ENCODE peak calls at places on chromosomes 4 and X, in six cellular contexts. H is tibial artery, Q is cardiac muscle cell, R is transverse colon, B is upper lobe of left lung, I is tibial nerve. N is an unnamed sample. For H3K4me1, the result is how much of the 10 kb centered on the place peaks cover.

GRCh38 chr4:156237192-156237591 is 283.5 kb upstream of the CTSO start:
- DNase-seq in H (no peak), Q (no peak), R (no peak), B (no peak), I (no peak), N (no peak)

GRCh38 chrX:106599411-106599810 is 12.4 kb upstream of the RADX start:
- DNase-seq in H (no peak), I (no peak), B (no peak), R (no peak), Q (no peak), N (no peak)

GRCh38 chr4:156322592-156322991 is 368.9 kb upstream of the CTSO start:
- DNase-seq in H (no peak), R (no peak), Q (peak), B (no peak), I (no peak), N (no peak)

GRCh38 chrX:155880586-155881157 is 473 bp upstream of the VAMP7 start:
- DNase-seq in I (no peak), B (no peak), H (no peak), Q (peak), R (no peak), N (no peak)

GRCh38 chr4:23881052-23881501 is 8.8 kb downstream of the PPARGC1A start:
- DNase-seq in R (no peak), H (no peak), B (no peak), I (no peak), Q (peak), N (no peak)

GRCh38 chr4:1400861-1401408 is 5.3 kb downstream of the NKX1-1 start:
- DNase-seq in R (no peak), Q (no peak), I (no peak), H (no peak), B (no peak), N (no peak)

GRCh38 chr4:78061939-78062603 is 4.9 kb downstream of the FRAS1 start:
- DNase-seq in B (no peak), R (no peak), I (no peak), H (no peak), Q (no peak), N (no peak)

GRCh38 chr4:127623755-127624087 is 9.0 kb upstream of the INTU start:
- DNase-seq in Q (peak), I (no peak), H (no peak), R (no peak), B (peak), N (no peak)

GRCh38 chrX:14398725-14399124 is 130.6 kb upstream of the GLRA2 start:
- DNase-seq in Q (no peak), B (no peak), R (peak), H (peak), I (no peak), N (no peak)

GRCh38 chrX:6465731-6466130 is 69.2 kb downstream of the VCX3A start:
- DNase-seq in I (no peak), B (no peak), Q (no peak), R (no peak), H (no peak), N (no peak)

GRCh38 chrX:101262590-101262989 is 28.5 kb downstream of the TAF7L start:
- DNase-seq in Q (no peak), R (no peak), B (no peak), I (no peak), H (no peak), N (no peak)

GRCh38 chr4:85642356-85643100 is 167.6 kb downstream of the ARHGAP24 start:
- DNase-seq in B (no peak), R (no peak), I (no peak), Q (no peak), H (no peak), N (no peak)

GRCh38 chr4:87321888-87322287 is 794 bp downstream of the HSD17B13 start:
- DNase-seq in B (no peak), I (no peak), H (no peak), R (no peak), Q (no peak), N (no peak)

GRCh38 chr4:175986-176385 is 51.7 kb downstream of the ZNF718 start:
- DNase-seq in Q (no peak), R (no peak), B (no peak), I (no peak), H (no peak), N (no peak)

GRCh38 chr4:100314057-100314456 is 123.8 kb upstream of the DDIT4L start:
- DNase-seq in I (no peak), Q (peak), B (no peak), H (no peak), R (no peak), N (no peak)

GRCh38 chr4:168480991-168481588 is 798 bp upstream of the DDX60L start:
- DNase-seq in B (no peak), H (no peak), I (no peak), R (peak), Q (peak), N (peak)

GRCh38 chr4:80182237-80182866 is 15.0 kb upstream of the PRDM8 start:
- DNase-seq in R (no peak), B (peak), H (no peak), I (no peak), Q (no peak), N (no peak)

GRCh38 chr4:182808673-182809416 is 108.3 kb downstream of the DCTD start:
- DNase-seq in Q (no peak), B (no peak), H (no peak), R (no peak), I (no peak), N (peak)

GRCh38 chrX:109709129-109709631 is 23.9 kb downstream of the ACSL4 start:
- DNase-seq in H (no peak), R (no peak), B (no peak), I (no peak), Q (peak), N (no peak)

GRCh38 chr4:139200102-139200501 is 23.1 kb upstream of the ELF2 start:
- DNase-seq in H (no peak), B (no peak), Q (no peak), I (no peak), R (no peak), N (no peak)

GRCh38 chr4:101022151-101023024 is 324.9 kb downstream of the PPP3CA start:
- DNase-seq in R (no peak), I (no peak), Q (no peak), B (no peak), H (no peak), N (peak)

GRCh38 chrX:41064028-41064427 is 21.2 kb upstream of the USP9X start:
- DNase-seq in R (no peak), I (no peak), B (no peak), Q (no peak), H (no peak), N (no peak)

GRCh38 chrX:53918697-53919096 is 125.6 kb downstream of the PHF8 start:
- DNase-seq in R (no peak), Q (peak), H (no peak), B (no peak), I (no peak), N (no peak)

GRCh38 chrX:39915081-39915480 is 182.7 kb downstream of the BCOR start:
- DNase-seq in R (no peak), Q (no peak), H (no peak), I (no peak), B (no peak), N (no peak)

GRCh38 chr4:125187621-125188176 is 127.1 kb upstream of the FAT4 start:
- DNase-seq in H (no peak), B (no peak), Q (peak), R (no peak), I (no peak), N (no peak)

GRCh38 chr4:80434238-80434637 is 98.7 kb downstream of the CFAP299 start:
- DNase-seq in I (no peak), R (no peak), B (no peak), H (no peak), Q (peak), N (no peak)

GRCh38 chr4:178577933-178578332 is 1135.7 kb upstream of the AGA start:
- DNase-seq in B (no peak), H (no peak), R (no peak), Q (no peak), I (no peak), N (no peak)

GRCh38 chr4:79455216-79455615 is 47.2 kb upstream of the GK2 start:
- DNase-seq in H (no peak), Q (peak), B (no peak), R (no peak), I (no peak), N (no peak)

GRCh38 chr4:25810016-25810415 is 52.8 kb downstream of the SEL1L3 start:
- DNase-seq in R (no peak), B (no peak), H (no peak), I (no peak), Q (no peak), N (no peak)
- H3K4me1 ChIP-seq in R (under half), B (under half), H (under half), I (under half), Q (under half), N (under half)

DNA sequence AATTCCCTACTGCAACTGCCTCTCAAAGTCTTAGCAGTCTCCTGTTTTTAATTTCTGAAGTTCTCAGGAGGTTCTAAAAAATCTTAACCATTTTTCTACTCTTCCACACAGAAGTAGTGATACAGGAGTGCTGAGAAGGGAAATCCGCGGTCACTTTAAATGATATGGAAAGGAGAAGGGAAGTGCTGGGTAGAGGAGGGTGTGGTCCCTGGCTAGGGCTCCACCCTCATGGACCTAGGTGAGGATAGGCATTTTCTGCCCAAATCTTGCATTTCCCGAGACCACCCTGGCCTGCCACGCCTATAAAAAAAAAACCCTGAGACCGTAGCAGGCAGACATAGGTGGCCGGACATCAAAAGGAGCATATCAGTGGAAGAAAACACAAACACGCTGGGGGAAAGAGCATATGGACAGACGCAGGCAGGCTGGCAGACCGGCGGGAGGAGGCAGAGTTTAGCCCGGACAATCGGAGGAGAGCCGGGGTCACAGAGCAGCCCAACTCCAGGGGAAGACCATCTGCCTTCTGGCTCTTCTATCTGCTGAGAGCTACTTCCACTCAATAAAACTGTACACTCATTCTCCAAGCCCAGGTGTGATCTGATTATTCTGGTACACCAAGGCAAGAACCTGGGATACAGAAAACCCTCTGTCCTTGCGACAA is 85.7 kb downstream of the POU3F4 start:
- DNase-seq in B (peak), Q (no peak), R (no peak), H (no peak), I (no peak), N (no peak)
- H3K4me3 ChIP-seq in B (no peak), Q (no peak), R (no peak), H (no peak), I (no peak), N (no peak)

DNA sequence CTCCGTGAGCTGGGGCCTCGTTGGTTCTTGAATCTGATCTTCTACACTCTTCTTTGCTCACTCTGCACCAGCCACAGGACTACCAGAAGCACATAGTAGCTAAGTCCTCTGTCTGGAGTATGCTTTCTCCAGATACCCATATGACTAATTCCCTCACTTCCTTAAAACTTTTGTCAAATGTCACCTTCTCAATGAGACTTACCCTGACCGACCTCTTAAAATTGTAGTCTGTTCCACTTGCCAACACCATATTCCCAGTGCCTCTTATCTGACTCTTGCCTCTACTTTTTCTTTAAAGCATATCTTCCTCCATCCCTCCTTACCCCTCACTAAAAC is 10.0 kb downstream of the PARM1 start:
- DNase-seq in R (no peak), I (no peak), Q (no peak), H (no peak), B (no peak), N (no peak)
- H3K4me1 ChIP-seq in R (under half), I (under half), Q (under half), H (under half), B (under half), N (under half)

DNA sequence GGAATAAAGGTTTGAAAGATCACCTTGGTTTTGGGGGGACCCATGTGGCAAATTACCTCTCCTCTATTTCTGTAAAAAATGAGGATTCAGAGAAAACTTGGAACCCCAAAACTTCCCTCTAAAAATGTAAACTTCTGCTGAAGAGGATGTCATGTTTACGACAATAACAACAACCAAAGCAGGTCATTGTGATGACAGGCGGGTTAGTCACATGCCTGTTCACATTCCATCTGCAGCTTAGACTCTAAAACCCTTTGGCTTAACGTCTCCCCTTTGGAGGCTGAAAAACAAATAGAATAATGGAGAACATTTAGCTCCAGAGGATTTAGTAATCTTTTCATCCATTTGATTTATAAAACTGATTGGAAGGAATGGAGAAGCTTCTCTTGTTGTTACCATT is 75.0 kb upstream of the FAM9C start:
- DNase-seq in H (no peak), Q (peak), B (no peak), R (no peak), I (no peak), N (peak)
- H3K4me3 ChIP-seq in H (no peak), Q (no peak), B (no peak), R (no peak), I (no peak), N (no peak)

GRCh38 chrX:17854069-17854468 is 7.0 kb downstream of the RAI2 start:
- DNase-seq in Q (no peak), B (no peak), H (no peak), R (no peak), I (no peak), N (no peak)
- H3K4me1 ChIP-seq in Q (under half), B (under half), H (under half), R (under half), I (under half), N (under half)

DNA sequence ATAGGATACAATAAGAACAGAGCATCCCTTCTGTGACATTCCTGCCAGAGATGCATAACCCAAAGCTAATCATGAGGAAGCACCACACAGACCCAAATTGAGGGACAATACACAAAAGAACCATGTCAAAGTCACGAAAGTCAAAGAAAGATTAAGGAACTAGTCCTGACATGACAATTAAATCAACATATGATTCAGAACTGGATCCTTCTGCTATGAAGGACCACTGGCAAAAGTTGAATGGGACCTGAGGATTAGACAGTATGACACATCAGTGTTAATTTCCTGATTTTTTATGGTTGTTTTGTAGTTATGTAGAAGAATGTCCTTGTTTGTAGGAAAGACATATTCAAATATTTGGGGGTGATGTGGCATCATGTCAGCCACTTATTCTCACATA is 13.9 kb downstream of the ACOT9 start:
- DNase-seq in I (no peak), H (no peak), Q (no peak), R (no peak), B (no peak), N (no peak)
- H3K4me3 ChIP-seq in I (no peak), H (no peak), Q (no peak), R (no peak), B (no peak), N (no peak)

GRCh38 chr4:7967063-7967440 is 27.4 kb upstream of the AFAP1 start:
- DNase-seq in B (no peak), Q (no peak), H (no peak), I (no peak), R (no peak), N (no peak)

GRCh38 chr4:7966281-7967062 is 26.8 kb upstream of the AFAP1 start:
- DNase-seq in Q (no peak), R (no peak), H (no peak), I (no peak), B (peak), N (no peak)

GRCh38 chr4:7970031-7970946 is 30.6 kb upstream of the AFAP1 start:
- DNase-seq in I (no peak), Q (peak), R (peak), H (no peak), B (no peak), N (peak)

GRCh38 chr4:7967501-7968261 is 28.0 kb upstream of the AFAP1 start:
- DNase-seq in H (no peak), R (peak), Q (peak), I (no peak), B (peak), N (no peak)

DNA sequence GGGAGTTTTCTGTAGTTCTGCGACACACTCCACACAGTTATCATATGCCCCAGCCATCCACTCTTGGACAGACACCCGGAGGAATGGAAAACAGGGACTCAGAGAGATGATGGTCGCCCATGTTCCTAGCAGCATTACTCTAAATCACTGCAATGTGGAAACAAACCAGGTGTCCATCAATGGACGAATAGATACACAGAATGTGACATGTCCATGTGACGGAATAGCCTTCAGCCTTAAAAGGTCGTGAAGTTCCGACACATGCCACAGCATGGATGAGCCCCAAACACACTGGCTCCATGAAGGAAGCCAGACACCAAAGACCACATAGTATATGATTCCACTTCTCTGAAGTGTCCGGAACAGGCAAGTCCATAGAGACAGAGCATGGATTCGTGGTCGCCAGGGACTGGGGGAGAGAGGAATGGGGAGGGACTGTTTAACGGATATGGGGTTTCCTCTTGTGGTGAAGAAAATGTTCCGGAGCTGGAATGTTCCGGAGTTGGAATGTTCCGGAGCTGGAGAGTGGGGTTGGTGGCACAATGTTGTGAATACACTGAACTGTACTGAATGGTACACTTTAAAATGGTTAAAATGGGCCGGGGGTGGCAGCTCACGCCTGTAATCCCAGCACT is 28.7 kb upstream of the AFAP1 start:
- DNase-seq in Q (peak), B (no peak), H (no peak), I (no peak), R (no peak), N (no peak)
- H3K4me1 ChIP-seq in Q (under half), B (under half), H (under half), I (under half), R (under half), N (half or more)